ENCODE peak calls at places on chromosomes 13 and 19, in seven cellular contexts. X is colonic mucosa, U is right atrium auricular region, R is heart right ventricle, M is breast epithelium, H is GM23248, W is SK-N-SH. V is an unnamed sample.

GRCh38 chr13:90696656-90697055 is 650.8 kb upstream of the MIR17HG start:
- DNase-seq in X (no peak), U (no peak), R (no peak), M (no peak), H (peak; percentile 28), W (no peak), V (no peak)

GRCh38 chr19:8580710-8581281 is 3.6 kb upstream of the MYO1F start:
- DNase-seq in X (peak; percentile 85), U (peak; percentile 78), R (peak; percentile 82), M (peak; percentile 62), H (peak; percentile 81), W (peak; percentile 90), V (peak; percentile 68)

GRCh38 chr19:48249502-48250014 is 6.2 kb downstream of the CARD8 start:
- DNase-seq in X (peak; percentile 34), U (peak; percentile 72), R (peak; percentile 77), M (no peak), H (no peak), W (no peak), V (peak; percentile 11)

GRCh38 chr13:19888799-19889198 is 25.4 kb upstream of the ZMYM5 start:
- DNase-seq in X (no peak), U (no peak), R (no peak), M (no peak), H (peak; percentile 40), W (peak; percentile 11), V (no peak)

GRCh38 chr13:39225860-39226259 is 187.6 kb downstream of the NHLRC3 start:
- DNase-seq in X (no peak), U (no peak), R (no peak), M (no peak), H (no peak), W (no peak), V (no peak)

GRCh38 chr13:74066937-74067336 is 67.3 kb downstream of the KLF12 start:
- DNase-seq in X (no peak), U (no peak), R (no peak), M (no peak), H (no peak), W (no peak), V (no peak)

GRCh38 chr19:40147338-40147692 is 43.9 kb upstream of the MAP3K10 start:
- DNase-seq in X (no peak), U (peak; percentile 11), R (no peak), M (no peak), H (no peak), W (no peak), V (no peak)

GRCh38 chr13:30108913-30109237 is 198.5 kb downstream of the KATNAL1 start:
- DNase-seq in X (peak; percentile 94), U (no peak), R (no peak), M (peak; percentile 66), H (no peak), W (no peak), V (no peak)

GRCh38 chr13:34671136-34671535 is 270.9 kb upstream of the NBEA start:
- DNase-seq in X (no peak), U (peak; percentile 68), R (peak; percentile 70), M (no peak), H (peak; percentile 12), W (no peak), V (peak; percentile 25)

GRCh38 chr19:50046649-50047503 is 21.1 kb downstream of the ZNF473 start:
- DNase-seq in X (peak; percentile 63), U (peak; percentile 66), R (peak; percentile 46), M (peak; percentile 24), H (peak; percentile 71), W (peak; percentile 50), V (peak; percentile 82)

GRCh38 chr13:45807520-45808099 is 43.9 kb downstream of the SIAH3 start:
- DNase-seq in X (no peak), U (peak; percentile 53), R (peak; percentile 29), M (no peak), H (peak; percentile 59), W (peak; percentile 65), V (peak; percentile 62)

GRCh38 chr13:30340367-30341184 is 33.2 kb upstream of the KATNAL1 start:
- DNase-seq in X (peak; percentile 34), U (peak; percentile 90), R (peak; percentile 51), M (peak; percentile 41), H (peak; percentile 97), W (peak; percentile 29), V (peak; percentile 66)

GRCh38 chr19:47190167-47190727 is 40.8 kb downstream of the BBC3 start:
- DNase-seq in X (peak; percentile 76), U (no peak), R (peak; percentile 32), M (peak; percentile 48), H (peak; percentile 84), W (peak; percentile 46), V (peak; percentile 99)

GRCh38 chr19:47187797-47188196 is 43.2 kb downstream of the BBC3 start:
- DNase-seq in X (peak; percentile 75), U (no peak), R (no peak), M (no peak), H (no peak), W (no peak), V (no peak)

GRCh38 chr19:47186337-47187022 is 44.5 kb downstream of the BBC3 start:
- DNase-seq in X (no peak), U (no peak), R (no peak), M (no peak), H (no peak), W (peak; percentile 41), V (peak; percentile 29)

GRCh38 chr19:47187023-47187655 is 43.9 kb downstream of the BBC3 start:
- DNase-seq in X (no peak), U (no peak), R (no peak), M (no peak), H (no peak), W (peak; percentile 46), V (no peak)

GRCh38 chr19:47188507-47189033 is 42.4 kb downstream of the BBC3 start:
- DNase-seq in X (peak; percentile 27), U (no peak), R (no peak), M (no peak), H (no peak), W (no peak), V (peak; percentile 40)
- H3K36me3 ChIP-seq in X (no peaks in the 10 kb centered on the region), U (no peaks in the 10 kb centered on the region), R (peaks cover 49% of the 10 kb centered on the region), M (no peaks in the 10 kb centered on the region), H (peaks cover 4% of the 10 kb centered on the region), W (peaks cover 1% of the 10 kb centered on the region), V (no peaks in the 10 kb centered on the region)

GRCh38 chr13:98308525-98308911 is 131.4 kb upstream of the RNF113B start:
- DNase-seq in X (no peak), U (no peak), R (no peak), M (no peak), H (no peak), W (no peak), V (no peak)
- H3K36me3 ChIP-seq in X (no peaks in the 10 kb centered on the region), U (no peaks in the 10 kb centered on the region), R (no peaks in the 10 kb centered on the region), M (no peaks in the 10 kb centered on the region), H (no peaks in the 10 kb centered on the region), W (no peaks in the 10 kb centered on the region), V (no peaks in the 10 kb centered on the region)

GRCh38 chr19:16564842-16565241 is 7.4 kb downstream of the SLC35E1 start:
- DNase-seq in X (no peak), U (no peak), R (no peak), M (no peak), H (no peak), W (no peak), V (no peak)
- H3K36me3 ChIP-seq in X (peaks cover 7% of the 10 kb centered on the region), U (peaks cover 62% of the 10 kb centered on the region), R (peaks cover 100% of the 10 kb centered on the region), M (no peaks in the 10 kb centered on the region), H (peaks cover 56% of the 10 kb centered on the region), W (peaks cover 41% of the 10 kb centered on the region), V (peaks cover 48% of the 10 kb centered on the region)

GRCh38 chr19:1360818-1361461 is 22.8 kb upstream of the NDUFS7 start:
- DNase-seq in X (no peak), U (peak; percentile 70), R (peak; percentile 62), M (peak; percentile 60), H (peak; percentile 91), W (peak; percentile 97), V (no peak)
- H3K36me3 ChIP-seq in X (no peaks in the 10 kb centered on the region), U (peaks cover 63% of the 10 kb centered on the region), R (peaks cover 76% of the 10 kb centered on the region), M (no peaks in the 10 kb centered on the region), H (peaks cover 31% of the 10 kb centered on the region), W (peaks cover 67% of the 10 kb centered on the region), V (peaks cover 27% of the 10 kb centered on the region)

DNA sequence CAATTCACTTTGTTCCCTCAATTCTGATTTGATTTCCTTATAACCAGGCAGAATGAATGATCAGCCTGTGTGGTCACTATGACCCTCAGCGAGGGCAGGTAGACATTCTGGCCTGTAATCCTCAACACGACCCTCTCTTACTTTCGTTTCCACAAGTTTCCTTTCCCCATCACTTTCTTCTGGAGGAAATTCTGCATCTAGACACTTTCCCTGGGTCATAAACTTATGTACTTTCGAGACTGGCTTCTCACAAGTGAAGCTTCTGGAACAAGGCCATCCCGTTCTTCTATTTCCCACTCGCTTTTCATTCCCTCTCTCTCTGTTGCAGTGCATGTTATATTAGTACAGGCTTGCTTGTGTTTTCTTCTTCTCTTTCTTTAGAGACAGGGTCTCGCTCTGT is 23.1 kb upstream of the KL start:
- DNase-seq in X (no peak), U (no peak), R (no peak), M (no peak), H (no peak), W (no peak), V (no peak)
- H3K36me3 ChIP-seq in X (no peaks in the 10 kb centered on the region), U (no peaks in the 10 kb centered on the region), R (no peaks in the 10 kb centered on the region), M (no peaks in the 10 kb centered on the region), H (no peaks in the 10 kb centered on the region), W (no peaks in the 10 kb centered on the region), V (no peaks in the 10 kb centered on the region)

DNA sequence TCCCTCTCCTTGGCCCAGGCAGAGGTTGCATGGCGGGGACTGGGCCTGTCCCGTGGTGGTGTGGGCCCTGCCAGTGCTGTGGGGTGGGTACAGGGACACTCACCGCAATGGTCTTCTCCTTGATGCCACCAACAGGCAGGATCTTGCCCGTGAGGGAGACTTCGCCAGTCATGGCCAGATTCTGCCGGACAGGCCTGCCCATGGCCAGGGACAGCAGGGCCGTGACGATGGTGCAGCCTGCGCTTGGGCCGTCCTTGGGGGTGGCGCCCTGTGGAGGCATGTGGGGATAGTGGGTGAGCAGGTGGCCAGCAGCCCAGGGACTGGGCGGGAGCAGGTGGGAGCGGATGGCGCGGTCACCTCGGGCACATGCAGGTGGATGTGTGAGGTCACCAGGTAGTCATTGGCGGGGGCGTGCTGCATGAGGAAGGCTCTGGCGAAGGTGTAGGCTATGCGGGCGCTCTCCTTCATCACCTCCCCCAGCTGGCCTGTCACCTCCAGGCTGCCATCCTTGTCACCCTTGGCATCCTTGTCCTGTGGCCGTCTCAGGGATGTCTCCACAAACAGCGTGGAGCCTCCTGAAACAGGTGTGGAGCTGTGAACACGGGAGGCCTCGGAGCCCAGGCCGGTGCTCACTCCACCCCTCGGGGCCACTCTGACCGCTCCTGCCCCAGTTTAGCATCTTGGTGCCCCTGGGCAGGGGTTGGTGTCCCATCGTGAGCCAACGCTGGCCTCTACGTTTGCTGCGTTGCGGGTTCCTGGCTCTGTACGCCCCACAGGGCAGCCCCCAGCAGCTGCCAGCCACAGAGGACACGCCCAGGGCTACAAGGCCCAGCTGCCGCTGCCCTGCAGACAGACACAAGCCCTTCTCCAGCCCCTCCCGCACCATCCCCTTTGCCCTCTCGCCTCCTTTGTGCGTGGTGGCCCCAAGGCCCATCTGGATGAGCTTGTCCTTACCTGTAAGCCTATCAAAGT is 3.4 kb downstream of the RPL36 start:
- DNase-seq in X (no peak), U (no peak), R (no peak), M (no peak), H (no peak), W (peak; percentile 31), V (no peak)
- H3K36me3 ChIP-seq in X (peaks cover 13% of the 10 kb centered on the region), U (peaks cover 67% of the 10 kb centered on the region), R (peaks cover 70% of the 10 kb centered on the region), M (peaks cover 10% of the 10 kb centered on the region), H (peaks cover 19% of the 10 kb centered on the region), W (peaks cover 62% of the 10 kb centered on the region), V (peaks cover 52% of the 10 kb centered on the region)

DNA sequence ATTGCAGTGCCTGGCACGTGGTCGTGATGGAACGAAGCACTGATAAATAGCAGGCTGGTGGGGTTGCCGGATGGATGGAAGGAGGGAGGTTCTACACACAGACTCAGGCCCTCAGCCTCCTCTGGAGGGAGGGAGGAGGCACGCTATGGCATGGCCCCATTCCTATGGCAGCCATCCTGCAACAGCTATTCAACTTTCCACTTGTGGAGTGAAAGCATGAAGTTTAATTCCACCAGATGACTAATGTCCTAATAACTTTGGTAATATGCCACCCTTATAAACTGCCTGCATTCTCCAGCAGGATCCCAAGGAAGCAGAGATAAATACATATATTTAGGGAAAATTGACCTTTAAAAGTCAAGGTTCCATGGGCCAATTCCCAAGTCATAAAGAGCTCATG is 92.4 kb downstream of the KL start:
- DNase-seq in X (no peak), U (no peak), R (no peak), M (no peak), H (peak; percentile 85), W (no peak), V (no peak)
- H3K36me3 ChIP-seq in X (no peaks in the 10 kb centered on the region), U (peaks cover 64% of the 10 kb centered on the region), R (peaks cover 91% of the 10 kb centered on the region), M (peaks cover 4% of the 10 kb centered on the region), H (peaks cover 35% of the 10 kb centered on the region), W (peaks cover 52% of the 10 kb centered on the region), V (peaks cover 75% of the 10 kb centered on the region)